ENCODE peak calls at places on chromosomes 7 and 10, in six cellular contexts. L is psoas muscle, M is hepatocyte, A is HFF-Myc, P is gastrocnemius medialis, R is cardiac muscle cell. F is an unnamed sample.

GRCh38 chr10:6151087-6151977 is 51.4 kb upstream of the PFKFB3 start:
- DNase-seq in L (peak), M (peak), A (no peak), P (no peak), R (peak), F (no peak)

GRCh38 chr7:100895956-100896742 is 461 bp upstream of the ACHE start:
- DNase-seq in L (peak), M (peak), A (no peak), P (no peak), R (peak), F (no peak)

GRCh38 chr7:157299613-157300405 is 37.0 kb upstream of the DNAJB6 start:
- DNase-seq in L (no peak), M (no peak), A (no peak), P (no peak), R (no peak), F (no peak)

GRCh38 chr10:50384238-50384637 is 132.9 kb upstream of the ASAH2 start:
- DNase-seq in L (no peak), M (no peak), A (no peak), P (no peak), R (no peak), F (no peak)

GRCh38 chr10:26571655-26572054 is 125.8 kb upstream of the PDSS1 start:
- DNase-seq in L (no peak), M (peak), A (no peak), P (no peak), R (no peak), F (no peak)

GRCh38 chr7:50159154-50159553 is 66.1 kb upstream of the ZPBP start:
- DNase-seq in L (no peak), M (no peak), A (no peak), P (no peak), R (no peak), F (no peak)

GRCh38 chr10:19922236-19922963 is 106.2 kb downstream of the PLXDC2 start:
- DNase-seq in L (no peak), M (peak), A (no peak), P (no peak), R (no peak), F (peak)

GRCh38 chr7:88928266-88928665 is 132.7 kb upstream of the TEX47 start:
- DNase-seq in L (no peak), M (no peak), A (no peak), P (no peak), R (peak), F (no peak)

GRCh38 chr10:102542800-102543418 is 39.1 kb downstream of the SUFU start:
- DNase-seq in L (no peak), M (no peak), A (no peak), P (no peak), R (no peak), F (no peak)

GRCh38 chr10:52212802-52213510 is 101.1 kb upstream of the DKK1 start:
- DNase-seq in L (no peak), M (no peak), A (no peak), P (no peak), R (no peak), F (no peak)

GRCh38 chr7:517848-518629 is 1.6 kb downstream of the PDGFA start:
- DNase-seq in L (peak), M (peak), A (no peak), P (peak), R (peak), F (no peak)

GRCh38 chr10:99880071-99880835 is 97.8 kb downstream of the ABCC2 start:
- DNase-seq in L (no peak), M (no peak), A (no peak), P (no peak), R (no peak), F (no peak)

GRCh38 chr10:115772606-115773005 is 500.4 kb downstream of the GFRA1 start:
- DNase-seq in L (no peak), M (no peak), A (no peak), P (no peak), R (no peak), F (peak)

GRCh38 chr10:68348265-68348741 is 15.6 kb upstream of the PBLD start:
- DNase-seq in L (no peak), M (peak), A (no peak), P (no peak), R (peak), F (no peak)

GRCh38 chr7:49800031-49800430 is 26.6 kb downstream of the VWC2 start:
- DNase-seq in L (no peak), M (no peak), A (no peak), P (no peak), R (no peak), F (no peak)

GRCh38 chr10:122499491-122499941 is 38.2 kb downstream of the HTRA1 start:
- DNase-seq in L (peak), M (no peak), A (no peak), P (no peak), R (no peak), F (peak)

GRCh38 chr7:84274029-84274638 is 79.5 kb upstream of the SEMA3A start:
- DNase-seq in L (no peak), M (no peak), A (no peak), P (no peak), R (peak), F (no peak)

GRCh38 chr10:68989317-68989990 is 851 bp downstream of the KIFBP start:
- DNase-seq in L (no peak), M (no peak), A (no peak), P (no peak), R (no peak), F (no peak)

GRCh38 chr7:33692956-33693355 is 212.4 kb upstream of the BMPER start:
- DNase-seq in L (no peak), M (no peak), A (peak), P (no peak), R (no peak), F (no peak)

GRCh38 chr7:121872831-121873764 is at the start of gene PTPRZ1:
- DNase-seq in L (no peak), M (peak), A (no peak), P (no peak), R (peak), F (no peak)

GRCh38 chr7:1591876-1592275 is 22.0 kb upstream of the PSMG3 start:
- DNase-seq in L (no peak), M (no peak), A (no peak), P (no peak), R (no peak), F (no peak)

GRCh38 chr10:9814285-9814866 is 1203.3 kb upstream of the CELF2 start:
- DNase-seq in L (no peak), M (no peak), A (no peak), P (no peak), R (no peak), F (no peak)

GRCh38 chr10:84214612-84215235 is 10.6 kb downstream of the LRIT2 start:
- DNase-seq in L (no peak), M (no peak), A (no peak), P (no peak), R (no peak), F (no peak)

GRCh38 chr10:26095781-26096180 is 120.8 kb upstream of the GAD2 start:
- DNase-seq in L (no peak), M (no peak), A (no peak), P (no peak), R (no peak), F (no peak)

GRCh38 chr10:119416855-119417254 is 125.7 kb downstream of the RGS10 start:
- DNase-seq in L (peak), M (peak), A (no peak), P (no peak), R (peak), F (no peak)

GRCh38 chr7:96414931-96415292 is 93.0 kb upstream of the SLC25A13 start:
- DNase-seq in L (no peak), M (peak), A (no peak), P (no peak), R (peak), F (no peak)

GRCh38 chr7:94922457-94922856 is 15.1 kb downstream of the PPP1R9A start:
- DNase-seq in L (no peak), M (no peak), A (no peak), P (no peak), R (no peak), F (no peak)

GRCh38 chr10:117360016-117360415 is 15.2 kb downstream of the PDZD8 start:
- DNase-seq in L (no peak), M (no peak), A (no peak), P (no peak), R (no peak), F (no peak)

GRCh38 chr10:34489973-34490372 is 325.1 kb downstream of the PARD3 start:
- DNase-seq in L (no peak), M (peak), A (peak), P (no peak), R (no peak), F (no peak)
- TF ChIP-seq CTCF in L (no peak), M (no peak), A (no peak), P (no peak), R (no peak), F (no peak)

GRCh38 chr10:35501923-35502322 is 103.2 kb upstream of the GJD4 start:
- DNase-seq in L (no peak), M (no peak), A (no peak), P (no peak), R (no peak), F (no peak)
- TF ChIP-seq CTCF in L (no peak), M (no peak), A (peak), P (no peak), R (no peak), F (no peak)

GRCh38 chr7:23276381-23276780 is 22.8 kb upstream of the MALSU1 start:
- DNase-seq in L (no peak), M (no peak), A (no peak), P (no peak), R (no peak), F (no peak)
- TF ChIP-seq CTCF in L (no peak), M (peak), A (peak), P (no peak), R (peak), F (peak)

GRCh38 chr7:120442838-120443237 is 169.9 kb downstream of the KCND2 start:
- DNase-seq in L (no peak), M (no peak), A (no peak), P (no peak), R (no peak), F (no peak)
- TF ChIP-seq CTCF in L (no peak), M (no peak), A (no peak), P (no peak), R (no peak), F (no peak)

DNA sequence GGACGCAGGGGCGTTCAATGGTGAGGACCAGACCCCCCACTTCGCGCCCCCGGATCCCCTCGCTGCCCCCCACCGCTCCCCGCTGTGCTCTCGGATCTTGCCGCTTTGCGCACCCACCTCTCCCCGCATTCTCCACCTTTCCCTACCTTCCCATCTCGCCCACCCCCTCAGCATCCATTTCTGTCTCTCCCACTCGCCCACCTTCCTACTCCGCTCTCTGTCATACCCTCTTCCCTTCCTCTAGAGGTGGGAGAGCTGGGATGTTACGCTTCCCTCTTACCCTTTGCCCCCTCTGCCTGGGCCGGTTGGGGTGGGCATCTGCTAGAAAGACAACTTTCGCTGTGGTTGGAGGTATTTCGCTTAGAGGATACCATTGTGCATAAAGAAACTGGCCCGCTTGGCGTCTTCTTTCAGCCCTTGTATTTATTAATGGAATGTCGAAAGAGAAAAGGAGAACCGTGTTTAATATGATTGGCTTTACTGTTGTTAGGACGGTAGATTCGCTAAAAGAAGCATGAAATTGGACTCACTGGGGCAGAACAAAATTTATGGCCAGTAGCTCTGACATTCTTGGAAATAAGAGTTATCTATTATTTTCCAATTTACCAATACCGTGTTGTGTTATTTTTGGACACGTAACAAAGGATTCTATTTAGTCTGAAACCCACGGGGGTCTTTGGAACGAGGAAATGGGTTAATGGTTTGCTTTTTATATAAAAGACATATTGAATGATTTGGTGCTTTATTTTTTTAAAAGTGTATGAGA is 873 bp downstream of the PRKAR2B start:
- DNase-seq in L (no peak), M (no peak), A (no peak), P (no peak), R (peak), F (no peak)
- TF ChIP-seq CTCF in L (no peak), M (no peak), A (no peak), P (no peak), R (no peak), F (no peak)

GRCh38 chr7:64602086-64602485 is 39.2 kb upstream of the ZNF680 start:
- DNase-seq in L (no peak), M (no peak), A (no peak), P (no peak), R (no peak), F (no peak)

GRCh38 chr7:64602518-64602917 is 39.6 kb upstream of the ZNF680 start:
- DNase-seq in L (no peak), M (no peak), A (no peak), P (no peak), R (no peak), F (no peak)

GRCh38 chr7:64603271-64603670 is 40.4 kb upstream of the ZNF680 start:
- DNase-seq in L (no peak), M (no peak), A (no peak), P (no peak), R (no peak), F (no peak)

DNA sequence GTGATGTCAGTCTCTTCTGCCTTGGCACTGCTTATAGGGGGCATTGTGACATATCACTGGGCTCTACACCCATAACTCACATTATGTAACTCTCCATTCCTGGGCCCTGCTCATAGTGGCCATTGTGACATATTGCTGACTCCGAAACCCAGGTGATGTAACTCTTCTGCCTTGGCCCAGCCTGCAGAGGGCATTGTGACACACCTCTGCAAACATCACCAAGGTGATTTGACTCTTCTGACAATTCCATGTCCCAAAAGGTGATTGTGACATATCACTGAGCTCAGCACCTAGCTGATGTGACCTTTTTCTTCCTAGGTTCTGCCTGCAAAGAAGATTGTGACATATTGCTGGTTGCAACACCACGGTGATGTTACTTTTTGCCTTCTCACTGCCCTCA is 36.5 kb upstream of the ZNF680 start:
- DNase-seq in L (no peak), M (no peak), A (no peak), P (no peak), R (no peak), F (no peak)
- TF ChIP-seq CTCF in L (no peak), M (no peak), A (no peak), P (no peak), R (no peak), F (no peak)

GRCh38 chr10:30781571-30782542 is 152.3 kb upstream of the LYZL2 start:
- DNase-seq in L (no peak), M (no peak), A (peak), P (no peak), R (no peak), F (peak)
- TF ChIP-seq CTCF in L (no peak), M (no peak), A (no peak), P (no peak), R (no peak), F (no peak)

DNA sequence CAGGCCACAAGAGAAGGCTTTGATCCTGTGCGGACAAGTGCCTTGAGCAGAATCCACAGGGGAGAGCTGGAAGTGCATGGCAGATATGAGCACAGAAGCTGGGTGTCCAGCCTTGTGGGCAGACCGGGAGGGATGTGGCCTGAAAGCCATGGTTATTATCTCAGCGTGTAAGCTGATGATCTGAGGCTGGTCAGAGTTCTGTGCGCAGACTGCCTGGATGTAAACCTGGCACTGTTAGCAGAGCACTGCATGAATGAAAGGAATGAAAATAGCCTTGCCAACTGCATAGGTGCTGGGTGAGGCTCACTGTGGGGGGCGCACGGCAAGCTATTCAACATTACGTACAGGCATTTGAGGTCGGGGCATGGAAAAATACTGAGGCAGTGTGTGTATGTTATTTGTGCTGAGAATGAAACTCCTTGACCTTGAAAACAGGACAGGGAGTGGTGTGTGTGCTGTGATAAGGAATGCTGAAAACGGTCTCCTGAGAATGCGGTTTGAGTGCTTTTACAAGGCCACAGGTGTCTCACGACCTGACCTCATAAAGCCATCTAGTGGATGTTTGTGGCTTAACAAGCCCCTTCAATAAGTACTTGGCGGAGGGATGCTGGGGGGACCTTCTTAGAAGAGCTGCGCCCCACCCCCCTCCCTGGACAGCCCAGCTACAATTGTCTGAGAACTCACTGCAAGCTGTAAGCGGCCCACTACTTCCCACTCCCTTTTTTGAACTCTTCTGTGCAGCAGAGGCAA is 18.7 kb downstream of the AKR1C1 start:
- DNase-seq in L (no peak), M (peak), A (no peak), P (peak), R (peak), F (no peak)
- TF ChIP-seq CTCF in L (peak), M (peak), A (peak), P (peak), R (peak), F (peak)

DNA sequence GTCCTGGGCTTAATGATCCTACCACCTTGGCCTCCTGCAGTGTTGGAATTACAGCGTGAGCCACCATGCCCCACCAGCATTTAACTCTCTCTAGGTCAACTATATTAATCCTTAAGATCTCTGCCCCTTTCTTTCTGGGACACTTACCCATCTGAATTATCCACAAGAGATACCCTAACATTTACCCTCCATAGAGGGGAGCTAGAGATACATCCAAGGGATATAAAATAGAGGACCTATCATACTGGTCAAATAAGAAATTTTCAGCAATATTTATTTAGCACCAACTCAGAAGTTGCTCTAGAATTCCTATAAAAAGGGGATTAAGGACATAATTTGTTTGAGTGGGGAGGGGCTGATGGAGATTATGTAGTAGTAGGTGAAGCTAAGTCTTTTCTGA is 96.5 kb downstream of the OTUD1 start:
- DNase-seq in L (no peak), M (no peak), A (no peak), P (no peak), R (no peak), F (no peak)
- TF ChIP-seq CTCF in L (no peak), M (no peak), A (no peak), P (no peak), R (no peak), F (peak)

GRCh38 chr10:23438547-23439451 is at the start of gene OTUD1:
- DNase-seq in L (peak), M (peak), A (peak), P (peak), R (peak), F (peak)
- TF ChIP-seq CTCF in L (peak), M (peak), A (no peak), P (peak), R (no peak), F (no peak)

F was measured in AG09319.